ENCODE peak calls at places on chromosomes 11 and 22, in nine cellular contexts. F is astrocyte of the cerebellum, Q is GM13977, C is SK-N-DZ, I is neural progenitor cell, S is Daoy, V is NCI-H146, R is coronary artery, G is mesothelial cell of epicardium. B is an unnamed sample.

GRCh38 chr11:1263036-1263435 is 40.2 kb downstream of the MUC5B start:
- DNase-seq in F (no peak), Q (no peak), C (no peak), I (no peak), S (no peak), V (no peak), R (no peak), G (no peak), B (no peak)

GRCh38 chr11:102843474-102843873 is at the start of gene MMP3:
- DNase-seq in F (no peak), Q (no peak), C (no peak), I (no peak), S (peak; percentile 11), V (no peak), R (no peak), G (no peak), B (no peak)

GRCh38 chr22:45207981-45208664 is 32.6 kb downstream of the KIAA0930 start:
- DNase-seq in F (peak; percentile 45), Q (no peak), C (no peak), I (no peak), S (peak; percentile 84), V (no peak), R (no peak), G (no peak), B (no peak)

GRCh38 chr11:96306933-96307747 is 35.9 kb downstream of the MAML2 start:
- DNase-seq in F (peak; percentile 98), Q (no peak), C (peak; percentile 0), I (peak; percentile 42), S (peak; percentile 98), V (no peak), R (peak; percentile 93), G (peak; percentile 79), B (no peak)

GRCh38 chr11:94544832-94545640 is 1.3 kb downstream of the FUT4 start:
- DNase-seq in F (no peak), Q (no peak), C (no peak), I (peak; percentile 13), S (no peak), V (no peak), R (no peak), G (peak; percentile 48), B (peak; percentile 71)

GRCh38 chr11:43976863-43977262 is 34.4 kb downstream of the C11orf96 start:
- DNase-seq in F (no peak), Q (no peak), C (no peak), I (no peak), S (no peak), V (no peak), R (no peak), G (no peak), B (no peak)

GRCh38 chr11:130448416-130449068 is at the start of gene ADAMTS15:
- DNase-seq in F (peak; percentile 73), Q (peak; percentile 69), C (peak; percentile 63), I (peak; percentile 93), S (peak; percentile 93), V (peak; percentile 43), R (peak; percentile 93), G (peak; percentile 83), B (peak; percentile 89)

GRCh38 chr11:118910309-118911112 is 15.2 kb downstream of the BCL9L start:
- DNase-seq in F (peak; percentile 66), Q (no peak), C (peak; percentile 24), I (peak; percentile 95), S (peak; percentile 86), V (no peak), R (peak; percentile 92), G (peak; percentile 77), B (peak; percentile 83)

GRCh38 chr11:45252134-45252856 is 33.8 kb downstream of the SYT13 start:
- DNase-seq in F (no peak), Q (peak; percentile 55), C (peak; percentile 67), I (peak; percentile 75), S (peak; percentile 75), V (peak; percentile 10), R (no peak), G (no peak), B (peak; percentile 73)

GRCh38 chr22:38347181-38347943 is 30.1 kb upstream of the CSNK1E start:
- DNase-seq in F (no peak), Q (no peak), C (peak; percentile 45), I (no peak), S (no peak), V (no peak), R (no peak), G (peak; percentile 29), B (peak; percentile 62)

GRCh38 chr11:89184021-89184420 is 6.3 kb downstream of the TYR start:
- DNase-seq in F (peak; percentile 51), Q (no peak), C (no peak), I (no peak), S (peak; percentile 1), V (no peak), R (no peak), G (no peak), B (no peak)

GRCh38 chr22:46661221-46661851 is 41.1 kb downstream of the GRAMD4 start:
- DNase-seq in F (no peak), Q (no peak), C (no peak), I (no peak), S (peak; percentile 52), V (peak; percentile 37), R (no peak), G (no peak), B (no peak)

GRCh38 chr22:36010090-36010489 is 18.5 kb downstream of the RBFOX2 start:
- DNase-seq in F (no peak), Q (no peak), C (peak; percentile 90), I (peak; percentile 86), S (no peak), V (peak; percentile 90), R (no peak), G (no peak), B (no peak)